ENCODE peak calls at places on chromosomes 4 and X, in nine cellular contexts. A is ELR; M is putamen; V is endothelial cell; I is activated CD4-positive, alpha-beta T cell treated with anti-CD3 and anti-CD28 coated beads, Interleukin-2, amount 50 U/mL, for 1 hour; E is T-helper 9 cell; H is glutamatergic neuron; S is DMS79; Z is activated CD4-positive, alpha-beta memory T cell treated with anti-CD3 and anti-CD28 coated beads for 36 hours. Y is an unnamed sample.
A peak's percentile ranks its signal among the peaks of the same experiment; 100 is the strongest.

GRCh38 chr4:150242820-150243458 is 164.7 kb downstream of the DCLK2 start:
- DNase-seq in E (no peak), I (no peak), A (peak; percentile 54), Z (peak; percentile 28), V (peak; percentile 56), M (peak; percentile 23), H (peak; percentile 45), S (no peak), Y (no peak)

GRCh38 chrX:77788050-77788449 is 2.0 kb upstream of the ATRX start:
- DNase-seq in Z (peak; percentile 11), E (no peak), V (no peak), I (no peak), H (no peak), A (peak; percentile 70), M (no peak), S (no peak), Y (peak; percentile 88)

GRCh38 chr4:144647095-144647959 is 1.4 kb downstream of the HHIP start:
- DNase-seq in V (peak; percentile 13), A (peak; percentile 45), E (no peak), I (no peak), H (peak; percentile 37), Z (peak; percentile 11), S (no peak), M (peak; percentile 48), Y (no peak)

GRCh38 chr4:3512719-3513118 is 19.5 kb downstream of the LRPAP1 start:
- DNase-seq in V (no peak), I (no peak), Z (no peak), E (no peak), A (no peak), M (no peak), H (no peak), S (no peak), Y (no peak)

GRCh38 chr4:3816983-3817382 is 50.8 kb downstream of the ADRA2C start:
- DNase-seq in M (no peak), S (no peak), V (no peak), H (no peak), I (no peak), A (no peak), E (no peak), Z (no peak), Y (no peak)

GRCh38 chr4:138338840-138339239 is 96.7 kb upstream of the SLC7A11 start:
- DNase-seq in E (no peak), V (no peak), I (no peak), Z (no peak), H (no peak), M (no peak), A (no peak), S (no peak), Y (no peak)

GRCh38 chr4:100681289-100681688 is 163.5 kb upstream of the EMCN start:
- DNase-seq in A (no peak), S (no peak), M (no peak), I (no peak), V (no peak), Z (no peak), H (no peak), E (no peak), Y (no peak)

GRCh38 chr4:127410201-127410600 is 222.6 kb upstream of the INTU start:
- DNase-seq in V (no peak), E (no peak), Z (no peak), S (no peak), I (no peak), A (no peak), H (no peak), M (no peak), Y (no peak)

GRCh38 chr4:76559236-76560071 is 124.4 kb downstream of the SHROOM3 start:
- DNase-seq in V (no peak), S (no peak), H (no peak), M (no peak), I (no peak), E (no peak), A (no peak), Z (no peak), Y (no peak)

GRCh38 chr4:76011018-76011670 is 3.8 kb upstream of the CXCL9 start:
- DNase-seq in I (no peak), E (no peak), M (no peak), A (no peak), Z (no peak), S (no peak), H (no peak), V (no peak), Y (no peak)

GRCh38 chr4:185096032-185096653 is 46.9 kb upstream of the SLC25A4 start:
- DNase-seq in V (peak; percentile 41), S (no peak), M (peak; percentile 17), I (no peak), Z (no peak), H (no peak), A (peak; percentile 61), E (no peak), Y (peak; percentile 39)

GRCh38 chr4:75675004-75675531 is 1.9 kb upstream of the G3BP2 start:
- DNase-seq in A (no peak), M (no peak), S (no peak), E (no peak), Z (no peak), I (no peak), V (no peak), H (no peak), Y (no peak)

GRCh38 chrX:46758163-46758955 is 559 bp downstream of the SLC9A7 start:
- DNase-seq in A (peak; percentile 37), H (no peak), S (no peak), Z (peak; percentile 35), M (no peak), V (no peak), E (peak; percentile 2), I (peak; percentile 1), Y (no peak)

GRCh38 chr4:138765442-138765841 is 250.1 kb upstream of the NOCT start:
- DNase-seq in I (no peak), H (no peak), V (no peak), M (peak; percentile 81), A (no peak), E (no peak), S (no peak), Z (no peak), Y (no peak)

GRCh38 chr4:73683033-73683432 is 57.3 kb upstream of the CXCL8 start:
- DNase-seq in I (no peak), S (no peak), H (no peak), Z (no peak), M (no peak), E (no peak), A (no peak), V (no peak), Y (no peak)

GRCh38 chr4:76802546-76803021 is 95.4 kb downstream of the SOWAHB start:
- DNase-seq in V (no peak), Z (no peak), H (peak; percentile 26), M (no peak), I (no peak), S (no peak), A (no peak), E (no peak), Y (no peak)

GRCh38 chrX:106177106-106177981 is 9.2 kb downstream of the PWWP3B start:
- DNase-seq in V (no peak), Z (no peak), S (no peak), E (no peak), H (peak; percentile 84), I (no peak), M (peak; percentile 39), A (no peak), Y (no peak)

GRCh38 chr4:161952382-161952781 is 211.4 kb downstream of the FSTL5 start:
- DNase-seq in A (peak; percentile 3), V (no peak), Z (no peak), I (no peak), S (no peak), E (no peak), M (no peak), H (no peak), Y (no peak)

GRCh38 chr4:186144180-186144579 is 39.7 kb downstream of the FAM149A start:
- DNase-seq in A (peak; percentile 26), V (peak; percentile 31), S (peak; percentile 6), E (no peak), I (no peak), M (peak; percentile 26), H (peak; percentile 61), Z (peak; percentile 25), Y (no peak)

GRCh38 chr4:78310056-78310731 is 241.4 kb upstream of the ANXA3 start:
- DNase-seq in A (no peak), Z (no peak), V (no peak), H (no peak), I (no peak), E (no peak), S (no peak), M (no peak), Y (no peak)

GRCh38 chr4:136505020-136505419 is 1027.3 kb downstream of the PCDH18 start:
- DNase-seq in I (no peak), V (no peak), E (no peak), M (no peak), S (no peak), Z (no peak), A (peak; percentile 61), H (no peak), Y (peak; percentile 39)

GRCh38 chr4:75255261-75255660 is 258.9 kb downstream of the RCHY1 start:
- DNase-seq in H (no peak), Z (no peak), S (no peak), E (no peak), V (no peak), I (no peak), A (no peak), M (no peak), Y (no peak)

GRCh38 chr4:40992472-40993298 is 221.7 kb downstream of the APBB2 start:
- DNase-seq in M (peak; percentile 51), I (no peak), S (no peak), A (peak; percentile 86), Z (peak; percentile 23), V (no peak), E (no peak), H (no peak), Y (no peak)

GRCh38 chr4:175035907-175036306 is 117.7 kb downstream of the ADAM29 start:
- DNase-seq in I (no peak), Z (no peak), M (no peak), H (no peak), S (no peak), E (no peak), A (peak; percentile 84), V (no peak), Y (no peak)

GRCh38 chrX:20221902-20222301 is 44.8 kb downstream of the RPS6KA3 start:
- DNase-seq in E (no peak), Z (no peak), A (no peak), S (no peak), V (no peak), M (no peak), H (no peak), I (no peak), Y (no peak)

GRCh38 chrX:19046343-19047215 is 62.7 kb upstream of the PHKA2 start:
- DNase-seq in M (no peak), A (peak; percentile 57), S (no peak), Z (no peak), V (no peak), H (no peak), I (no peak), E (no peak), Y (peak; percentile 71)

GRCh38 chr4:41814565-41814964 is 66.0 kb upstream of the PHOX2B start:
- DNase-seq in I (no peak), S (no peak), M (no peak), E (no peak), A (peak; percentile 42), Z (no peak), H (peak; percentile 54), V (peak; percentile 31), Y (peak; percentile 31)

Y was measured in NCI-H460.